ENCODE peak calls at places on chromosomes 16 and 17, in eight cellular contexts. S is neural progenitor cell, M is cardiac muscle cell, G is Caco-2, B is ascending aorta, K is epithelial cell of proximal tubule, O is BE2C, C is kidney. L is an unnamed sample.

GRCh38 chr16:2490190-2491105 is 15.5 kb downstream of the TBC1D24 start:
- DNase-seq in B (no peak), M (no peak), C (peak; percentile 74), G (no peak), O (no peak), S (no peak), K (no peak), L (no peak)

GRCh38 chr16:85568519-85568918 is 44.6 kb upstream of the GSE1 start:
- DNase-seq in G (no peak), S (no peak), K (peak; percentile 82), M (no peak), B (no peak), O (no peak), C (peak; percentile 93), L (no peak)

GRCh38 chr17:82244413-82245140 is 15.7 kb downstream of the SLC16A3 start:
- DNase-seq in C (peak; percentile 73), K (no peak), S (no peak), M (peak; percentile 61), O (peak; percentile 69), G (peak; percentile 62), B (no peak), L (no peak)

GRCh38 chr17:83053021-83053778 is 26.2 kb upstream of the METRNL start:
- DNase-seq in M (peak; percentile 25), S (peak; percentile 24), C (peak; percentile 85), B (peak; percentile 65), G (no peak), O (peak; percentile 43), K (no peak), L (no peak)

GRCh38 chr17:50909765-50910661 is 43.9 kb upstream of the TOB1 start:
- DNase-seq in S (no peak), B (no peak), G (no peak), O (no peak), C (no peak), M (no peak), K (no peak), L (no peak)

GRCh38 chr16:14011846-14012245 is 59.3 kb upstream of the MRTFB start:
- DNase-seq in G (no peak), S (no peak), C (no peak), B (no peak), M (no peak), O (no peak), K (no peak), L (no peak)

GRCh38 chr17:60524463-60525346 is 1.3 kb downstream of the APPBP2 start:
- DNase-seq in C (no peak), M (peak; percentile 43), B (no peak), K (no peak), S (no peak), G (no peak), O (no peak), L (no peak)

GRCh38 chr16:46591257-46591656 is 29.9 kb downstream of the SHCBP1 start:
- DNase-seq in C (no peak), M (no peak), O (no peak), S (no peak), K (no peak), B (no peak), G (no peak), L (no peak)

GRCh38 chr16:28166394-28167208 is 45.2 kb downstream of the XPO6 start:
- DNase-seq in C (no peak), M (no peak), O (no peak), G (no peak), B (no peak), S (no peak), K (peak; percentile 52), L (no peak)

GRCh38 chr16:70573451-70574121 is 50.0 kb downstream of the SF3B3 start:
- DNase-seq in S (no peak), C (peak; percentile 80), K (peak; percentile 13), M (peak; percentile 97), G (no peak), O (no peak), B (peak; percentile 74), L (peak; percentile 74)

GRCh38 chr16:46929378-46930332 is 43.8 kb downstream of the DNAJA2 start:
- DNase-seq in K (no peak), B (no peak), C (peak; percentile 83), O (peak; percentile 71), S (peak; percentile 70), G (peak; percentile 74), M (peak; percentile 67), L (peak; percentile 4)

GRCh38 chr17:73532441-73532901 is 111.8 kb downstream of the SDK2 start:
- DNase-seq in K (no peak), C (no peak), G (no peak), O (peak; percentile 82), M (no peak), B (no peak), S (no peak), L (no peak)

GRCh38 chr17:43917348-43918025 is 10.2 kb upstream of the MPP2 start:
- DNase-seq in M (peak; percentile 45), K (no peak), O (no peak), C (no peak), B (peak; percentile 60), S (peak; percentile 66), G (no peak), L (no peak)

GRCh38 chr16:12869681-12870427 is 31.5 kb upstream of the SHISA9 start:
- DNase-seq in O (no peak), M (no peak), B (no peak), G (no peak), K (peak; percentile 15), C (no peak), S (no peak), L (no peak)

GRCh38 chr16:66719246-66719645 is 22.7 kb upstream of the CMTM4 start:
- DNase-seq in G (no peak), K (no peak), B (no peak), C (no peak), O (no peak), M (no peak), S (no peak), L (no peak)
- TF ChIP-seq CTCF in G (no peak), K (no peak), B (no peak), C (no peak), O (no peak), M (no peak), S (no peak), L (no peak)

GRCh38 chr17:8696456-8696855 is 48.2 kb downstream of the CCDC42 start:
- DNase-seq in M (peak; percentile 46), C (no peak), G (no peak), O (no peak), B (peak; percentile 63), S (no peak), K (no peak), L (no peak)

GRCh38 chr17:8700546-8700945 is 44.1 kb downstream of the CCDC42 start:
- DNase-seq in M (no peak), B (no peak), K (no peak), G (no peak), O (no peak), C (no peak), S (no peak), L (no peak)

GRCh38 chr17:8696951-8697745 is 47.5 kb downstream of the CCDC42 start:
- DNase-seq in K (no peak), C (peak; percentile 88), B (peak; percentile 93), S (peak; percentile 13), M (peak; percentile 99), G (no peak), O (no peak), L (no peak)

GRCh38 chr17:8695916-8696415 is 48.7 kb downstream of the CCDC42 start:
- DNase-seq in S (no peak), C (no peak), K (no peak), G (no peak), B (peak; percentile 52), O (no peak), M (peak; percentile 17), L (no peak)

GRCh38 chr17:8698142-8699050 is 46.2 kb downstream of the CCDC42 start:
- DNase-seq in M (peak; percentile 95), O (peak; percentile 16), G (no peak), B (peak; percentile 84), K (no peak), C (peak; percentile 89), S (no peak), L (no peak)
- H3K4me3 ChIP-seq in M (no peak overlapping the region), O (peak overlapping the region; percentile 48), G (no peak overlapping the region), B (peak overlapping the region; percentile 19), K (peak overlapping the region; percentile 26), C (peak overlapping the region; percentile 49), S (no peak overlapping the region), L (no peak overlapping the region)

GRCh38 chr16:77531741-77532140 is 96.9 kb upstream of the ADAMTS18 start:
- DNase-seq in S (no peak), B (no peak), G (no peak), C (no peak), M (peak; percentile 27), O (no peak), K (peak; percentile 56), L (peak; percentile 48)
- TF ChIP-seq CTCF in S (no peak), B (no peak), G (no peak), C (no peak), M (no peak), O (no peak), K (no peak), L (no peak)

DNA sequence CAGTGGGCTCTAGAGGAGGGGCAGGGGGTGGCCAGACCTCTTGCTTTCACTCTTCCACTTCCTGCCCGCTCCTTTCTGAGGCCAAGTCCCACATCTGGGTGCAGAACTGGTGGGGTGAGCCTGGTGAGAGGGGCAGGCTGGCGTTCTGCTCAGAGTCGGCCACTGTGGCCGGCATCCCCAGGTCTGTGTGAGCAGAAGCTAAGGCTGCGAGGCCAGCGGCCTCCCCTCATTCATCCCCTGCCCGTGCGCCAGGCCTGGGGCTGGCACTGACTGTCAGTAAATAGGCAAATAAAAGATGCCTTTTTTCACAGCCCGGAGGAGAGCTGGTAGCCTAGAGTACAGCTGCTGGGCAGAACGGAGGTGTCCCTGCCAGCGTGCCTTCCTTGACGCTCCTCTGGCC is 1.2 kb downstream of the DEF8 start:
- DNase-seq in M (no peak), K (no peak), B (no peak), G (no peak), S (no peak), O (no peak), C (no peak), L (no peak)
- H3K4me3 ChIP-seq in M (peak overlapping the region; percentile 52), K (peak overlapping the region; percentile 82), B (peak overlapping the region; percentile 68), G (peak overlapping the region; percentile 81), S (peak overlapping the region; percentile 77), O (peak overlapping the region; percentile 72), C (peak overlapping the region; percentile 55), L (peak overlapping the region; percentile 52)

GRCh38 chr16:48408688-48409087 is 23.5 kb upstream of the SIAH1 start:
- DNase-seq in O (no peak), B (no peak), S (no peak), C (no peak), G (no peak), M (peak; percentile 89), K (no peak), L (no peak)
- TF ChIP-seq CTCF in O (no peak), B (no peak), S (no peak), C (no peak), G (no peak), M (no peak), K (no peak), L (no peak)

GRCh38 chr17:75846701-75847594 is 2.7 kb upstream of the UNC13D start:
- DNase-seq in S (no peak), G (no peak), C (peak; percentile 73), K (no peak), O (no peak), B (no peak), M (no peak), L (no peak)
- H3K4me3 ChIP-seq in S (no peak overlapping the region), G (no peak overlapping the region), C (no peak overlapping the region), K (no peak overlapping the region), O (no peak overlapping the region), B (no peak overlapping the region), M (no peak overlapping the region), L (no peak overlapping the region)

GRCh38 chr17:33964344-33964979 is 290.6 kb upstream of the CCL2 start:
- DNase-seq in O (no peak), S (no peak), M (no peak), B (no peak), C (no peak), G (peak; percentile 16), K (no peak), L (no peak)
- TF ChIP-seq CTCF in O (no peak), S (no peak), M (no peak), B (no peak), C (no peak), G (peak; percentile 25), K (no peak), L (no peak)

GRCh38 chr16:21957687-21958346 is 4.7 kb downstream of the UQCRC2 start:
- DNase-seq in B (no peak), M (no peak), C (no peak), G (no peak), S (no peak), O (no peak), K (no peak), L (no peak)
- H3K4me3 ChIP-seq in B (no peak overlapping the region), M (no peak overlapping the region), C (no peak overlapping the region), G (no peak overlapping the region), S (no peak overlapping the region), O (no peak overlapping the region), K (no peak overlapping the region), L (no peak overlapping the region)

L was measured in AG09309.